ENCODE peak calls at places on chromosomes 1 and 21, in six cellular contexts. One of them, this sample, is unnamed.

GRCh38 chr1:108708726-108709660 is 3.7 kb upstream of the FNDC7 start:
- DNase-seq in H1: peak
- DNase-seq in A549: peak
- DNase-seq in HepG2: no peak
- DNase-seq in SK-N-SH: no peak
- DNase-seq in IMR-90: no peak
- DNase-seq in this sample: no peak

GRCh38 chr1:214551436-214552173 is at the start of gene PTPN14:
- DNase-seq in HepG2: peak
- DNase-seq in A549: peak
- DNase-seq in H1: peak
- DNase-seq in SK-N-SH: peak
- DNase-seq in IMR-90: peak
- DNase-seq in this sample: no peak

GRCh38 chr1:26125946-26126320 is 14.3 kb downstream of the PDIK1L start:
- DNase-seq in H1: no peak
- DNase-seq in A549: no peak
- DNase-seq in HepG2: no peak
- DNase-seq in IMR-90: no peak
- DNase-seq in SK-N-SH: no peak
- DNase-seq in this sample: no peak

GRCh38 chr1:115764541-115764940 is 4.0 kb downstream of the CASQ2 start:
- DNase-seq in A549: peak
- DNase-seq in IMR-90: peak
- DNase-seq in H1: no peak
- DNase-seq in HepG2: peak
- DNase-seq in SK-N-SH: peak
- DNase-seq in this sample: no peak

GRCh38 chr1:205934788-205935187 is 8.5 kb downstream of the SLC26A9 start:
- DNase-seq in A549: no peak
- DNase-seq in H1: no peak
- DNase-seq in IMR-90: no peak
- DNase-seq in HepG2: no peak
- DNase-seq in SK-N-SH: no peak
- DNase-seq in this sample: no peak

GRCh38 chr1:88935522-88936222 is 44.3 kb upstream of the GTF2B start:
- DNase-seq in A549: peak
- DNase-seq in H1: no peak
- DNase-seq in SK-N-SH: peak
- DNase-seq in IMR-90: peak
- DNase-seq in HepG2: peak
- DNase-seq in this sample: no peak

GRCh38 chr1:26529655-26530539 is at the start of gene RPS6KA1:
- DNase-seq in SK-N-SH: peak
- DNase-seq in A549: peak
- DNase-seq in H1: peak
- DNase-seq in IMR-90: peak
- DNase-seq in HepG2: peak
- DNase-seq in this sample: no peak

GRCh38 chr1:184404727-184405027 is 17.8 kb downstream of the C1orf21 start:
- DNase-seq in SK-N-SH: no peak
- DNase-seq in H1: no peak
- DNase-seq in HepG2: no peak
- DNase-seq in IMR-90: no peak
- DNase-seq in A549: no peak
- DNase-seq in this sample: no peak

GRCh38 chr21:39533545-39534226 is 79.1 kb upstream of the B3GALT5 start:
- DNase-seq in SK-N-SH: no peak
- DNase-seq in IMR-90: no peak
- DNase-seq in H1: no peak
- DNase-seq in HepG2: no peak
- DNase-seq in A549: no peak
- DNase-seq in this sample: no peak

GRCh38 chr1:203328714-203329122 is 22.2 kb downstream of the FMOD start:
- DNase-seq in H1: no peak
- DNase-seq in HepG2: peak
- DNase-seq in A549: no peak
- DNase-seq in SK-N-SH: peak
- DNase-seq in IMR-90: no peak
- DNase-seq in this sample: no peak

GRCh38 chr21:41481191-41481590 is 26.8 kb downstream of the TMPRSS2 start:
- DNase-seq in IMR-90: peak
- DNase-seq in H1: no peak
- DNase-seq in SK-N-SH: no peak
- DNase-seq in A549: no peak
- DNase-seq in HepG2: no peak
- DNase-seq in this sample: no peak

GRCh38 chr21:41228958-41229357 is 61.0 kb downstream of the BACE2 start:
- DNase-seq in H1: no peak
- DNase-seq in SK-N-SH: no peak
- DNase-seq in HepG2: no peak
- DNase-seq in IMR-90: no peak
- DNase-seq in A549: no peak
- DNase-seq in this sample: no peak

GRCh38 chr1:205484985-205485967 is 19.2 kb upstream of the CDK18 start:
- DNase-seq in IMR-90: peak
- DNase-seq in A549: peak
- DNase-seq in H1: peak
- DNase-seq in SK-N-SH: peak
- DNase-seq in HepG2: peak
- DNase-seq in this sample: no peak

GRCh38 chr1:228084325-228084724 is 1.8 kb downstream of the ARF1 start:
- DNase-seq in A549: no peak
- DNase-seq in HepG2: no peak
- DNase-seq in SK-N-SH: no peak
- DNase-seq in H1: no peak
- DNase-seq in IMR-90: peak
- DNase-seq in this sample: no peak

GRCh38 chr1:19262047-19262446 is 10.4 kb downstream of the MRTO4 start:
- DNase-seq in A549: no peak
- DNase-seq in IMR-90: no peak
- DNase-seq in SK-N-SH: no peak
- DNase-seq in HepG2: no peak
- DNase-seq in H1: no peak
- DNase-seq in this sample: no peak

GRCh38 chr1:46687095-46687659 is 15.5 kb downstream of the TEX38 start:
- DNase-seq in H1: no peak
- DNase-seq in A549: no peak
- DNase-seq in IMR-90: peak
- DNase-seq in HepG2: no peak
- DNase-seq in SK-N-SH: no peak
- DNase-seq in this sample: no peak

GRCh38 chr1:47940321-47940720 is 56.9 kb downstream of the TRABD2B start:
- DNase-seq in SK-N-SH: no peak
- DNase-seq in IMR-90: no peak
- DNase-seq in A549: no peak
- DNase-seq in H1: peak
- DNase-seq in HepG2: no peak
- DNase-seq in this sample: no peak

GRCh38 chr1:67830928-67831596 is 2.2 kb downstream of the GNG12 start:
- DNase-seq in HepG2: no peak
- DNase-seq in A549: no peak
- DNase-seq in IMR-90: no peak
- DNase-seq in SK-N-SH: no peak
- DNase-seq in H1: no peak
- DNase-seq in this sample: no peak

GRCh38 chr1:116288201-116288598 is 84.8 kb upstream of the ATP1A1 start:
- DNase-seq in H1: no peak
- DNase-seq in HepG2: no peak
- DNase-seq in SK-N-SH: no peak
- DNase-seq in IMR-90: no peak
- DNase-seq in A549: no peak
- DNase-seq in this sample: peak

GRCh38 chr1:113830039-113830438 is 17.8 kb upstream of the RSBN1 start:
- DNase-seq in SK-N-SH: no peak
- DNase-seq in IMR-90: peak
- DNase-seq in A549: no peak
- DNase-seq in H1: no peak
- DNase-seq in HepG2: no peak
- DNase-seq in this sample: no peak

GRCh38 chr1:30323841-30324240 is 399.5 kb downstream of the MATN1 start:
- DNase-seq in A549: no peak
- DNase-seq in SK-N-SH: peak
- DNase-seq in HepG2: no peak
- DNase-seq in IMR-90: no peak
- DNase-seq in H1: peak
- DNase-seq in this sample: no peak

GRCh38 chr1:233244183-233244582 is 51.3 kb downstream of the PCNX2 start:
- DNase-seq in A549: peak
- DNase-seq in HepG2: peak
- DNase-seq in H1: no peak
- DNase-seq in IMR-90: peak
- DNase-seq in SK-N-SH: no peak
- DNase-seq in this sample: no peak

GRCh38 chr1:43760745-43761343 is 53.5 kb downstream of the ST3GAL3 start:
- DNase-seq in IMR-90: no peak
- DNase-seq in SK-N-SH: no peak
- DNase-seq in HepG2: no peak
- DNase-seq in H1: no peak
- DNase-seq in A549: no peak
- DNase-seq in this sample: no peak

GRCh38 chr21:33042812-33043211 is 17.1 kb downstream of the OLIG2 start:
- DNase-seq in HepG2: no peak
- DNase-seq in IMR-90: peak
- DNase-seq in A549: peak
- DNase-seq in SK-N-SH: no peak
- DNase-seq in H1: no peak
- DNase-seq in this sample: no peak

GRCh38 chr1:18575620-18576019 is 55.0 kb upstream of the PAX7 start:
- DNase-seq in A549: peak
- DNase-seq in HepG2: peak
- DNase-seq in IMR-90: peak
- DNase-seq in H1: peak
- DNase-seq in SK-N-SH: peak
- DNase-seq in this sample: no peak

GRCh38 chr1:232793944-232794343 is 11.3 kb upstream of the MAP10 start:
- DNase-seq in H1: no peak
- DNase-seq in HepG2: no peak
- DNase-seq in IMR-90: peak
- DNase-seq in A549: no peak
- DNase-seq in SK-N-SH: no peak
- DNase-seq in this sample: no peak

GRCh38 chr1:5734996-5735395 is 257.2 kb downstream of the NPHP4 start:
- DNase-seq in SK-N-SH: no peak
- DNase-seq in H1: no peak
- DNase-seq in HepG2: no peak
- DNase-seq in A549: no peak
- DNase-seq in IMR-90: no peak
- DNase-seq in this sample: no peak

GRCh38 chr1:113677250-113678158 is 81.8 kb downstream of the PHTF1 start:
- DNase-seq in HepG2: peak
- DNase-seq in A549: peak
- DNase-seq in H1: no peak
- DNase-seq in IMR-90: peak
- DNase-seq in SK-N-SH: peak
- DNase-seq in this sample: no peak

GRCh38 chr1:198909973-198910372 is 271.1 kb downstream of the PTPRC start:
- DNase-seq in A549: no peak
- DNase-seq in HepG2: no peak
- DNase-seq in IMR-90: peak
- DNase-seq in H1: no peak
- DNase-seq in SK-N-SH: no peak
- DNase-seq in this sample: no peak

GRCh38 chr1:175892686-175893085 is 149.3 kb upstream of the TNR start:
- DNase-seq in A549: no peak
- DNase-seq in IMR-90: no peak
- DNase-seq in H1: no peak
- DNase-seq in HepG2: no peak
- DNase-seq in SK-N-SH: no peak
- DNase-seq in this sample: no peak

DNA sequence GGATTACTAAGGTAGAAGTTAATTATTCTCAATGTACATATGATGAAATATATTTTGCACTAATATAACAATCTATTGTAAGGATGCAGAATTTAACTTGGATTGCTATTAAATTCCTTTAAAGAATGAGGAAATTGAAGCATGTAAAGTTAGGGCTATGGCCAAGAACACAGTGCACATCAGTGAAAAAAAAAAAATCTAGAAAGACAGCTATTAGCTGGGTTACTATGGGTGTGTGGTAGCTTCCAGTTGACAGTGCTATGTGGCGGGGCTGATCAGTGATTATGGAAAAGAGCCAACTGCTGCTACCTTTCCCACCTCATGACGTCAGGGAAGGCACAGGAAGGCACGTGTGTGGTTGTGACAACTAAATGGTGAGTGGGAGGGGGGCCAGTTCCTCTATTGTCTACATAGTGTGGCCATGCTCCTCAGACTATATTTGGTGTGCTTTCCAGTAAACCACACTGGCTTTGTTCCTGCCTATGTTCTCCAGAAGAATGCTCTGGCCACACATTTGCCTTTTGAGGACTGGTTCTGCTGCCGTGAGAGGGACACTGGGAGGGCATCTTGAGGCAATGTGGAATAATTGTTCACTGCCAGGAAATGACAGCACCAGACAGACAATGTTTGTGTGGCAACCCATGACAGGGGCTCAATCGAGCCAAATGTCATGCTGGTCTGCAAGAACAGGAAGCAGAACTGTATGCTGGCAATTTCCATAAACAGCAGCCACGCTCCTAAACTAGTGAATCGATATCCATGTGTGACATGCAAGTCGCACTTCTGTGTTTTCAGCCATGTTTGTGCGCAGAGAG is 2.9 kb upstream of the SDE2 start:
- DNase-seq in H1: no peak
- DNase-seq in IMR-90: no peak
- DNase-seq in A549: no peak
- DNase-seq in SK-N-SH: no peak
- DNase-seq in HepG2: peak
- DNase-seq in this sample: no peak
- TF ChIP-seq RFX5 in H1: no peak
- TF ChIP-seq RFX5 in IMR-90: no peak
- TF ChIP-seq RFX5 in A549: no peak
- TF ChIP-seq RFX5 in SK-N-SH: no peak
- TF ChIP-seq RFX5 in HepG2: no peak
- TF ChIP-seq RFX5 in this sample: peak

GRCh38 chr1:161139765-161140164 is 7.3 kb upstream of the DEDD start:
- DNase-seq in IMR-90: peak
- DNase-seq in SK-N-SH: peak
- DNase-seq in HepG2: peak
- DNase-seq in A549: peak
- DNase-seq in H1: no peak
- DNase-seq in this sample: no peak
- TF ChIP-seq RFX5 in IMR-90: no peak
- TF ChIP-seq RFX5 in SK-N-SH: no peak
- TF ChIP-seq RFX5 in HepG2: no peak
- TF ChIP-seq RFX5 in A549: no peak
- TF ChIP-seq RFX5 in H1: no peak
- TF ChIP-seq RFX5 in this sample: no peak

GRCh38 chr1:37872692-37873091 is 13.3 kb upstream of the MTF1 start:
- DNase-seq in IMR-90: no peak
- DNase-seq in HepG2: no peak
- DNase-seq in H1: no peak
- DNase-seq in SK-N-SH: no peak
- DNase-seq in A549: no peak
- DNase-seq in this sample: no peak
- TF ChIP-seq RFX5 in IMR-90: no peak
- TF ChIP-seq RFX5 in HepG2: no peak
- TF ChIP-seq RFX5 in H1: no peak
- TF ChIP-seq RFX5 in SK-N-SH: no peak
- TF ChIP-seq RFX5 in A549: no peak
- TF ChIP-seq RFX5 in this sample: no peak

GRCh38 chr1:9843576-9843945 is 19.8 kb upstream of the CLSTN1 start:
- DNase-seq in IMR-90: no peak
- DNase-seq in SK-N-SH: peak
- DNase-seq in HepG2: no peak
- DNase-seq in H1: no peak
- DNase-seq in A549: no peak
- DNase-seq in this sample: no peak
- TF ChIP-seq RFX5 in IMR-90: no peak
- TF ChIP-seq RFX5 in SK-N-SH: no peak
- TF ChIP-seq RFX5 in HepG2: no peak
- TF ChIP-seq RFX5 in H1: no peak
- TF ChIP-seq RFX5 in A549: no peak
- TF ChIP-seq RFX5 in this sample: no peak